ENCODE peak calls at places on chromosomes 6 and 20, in ten cellular contexts. F, Y, M, S, C, Q, N, O, B and X are unnamed samples.
A peak's percentile ranks its signal among the peaks of the same experiment; 100 is the strongest.

GRCh38 chr6:38713812-38714211 is 1.3 kb upstream of the DNAH8 start:
- DNase-seq in C (no peak), F (no peak), B (no peak), O (no peak), N (no peak), Y (no peak), M (no peak), S (peak; percentile 12), Q (peak; percentile 40), X (no peak)

GRCh38 chr6:109292983-109293586 is 89.2 kb downstream of the CD164 start:
- DNase-seq in M (no peak), B (no peak), F (no peak), Q (no peak), S (no peak), Y (no peak), N (no peak), O (no peak), C (no peak), X (no peak)

GRCh38 chr20:23776067-23776771 is 25.5 kb upstream of the CST1 start:
- DNase-seq in N (no peak), C (no peak), O (no peak), Q (no peak), B (no peak), Y (no peak), S (no peak), F (no peak), M (no peak), X (no peak)

GRCh38 chr20:4406627-4407026 is 315.1 kb upstream of the PRND start:
- DNase-seq in B (no peak), M (no peak), S (no peak), O (no peak), C (no peak), Y (peak; percentile 95), N (peak; percentile 87), F (no peak), Q (peak; percentile 63), X (peak; percentile 93)

GRCh38 chr20:24727795-24728194 is 221.3 kb upstream of the CST7 start:
- DNase-seq in Q (no peak), S (no peak), O (no peak), N (no peak), Y (no peak), M (no peak), C (no peak), B (no peak), F (no peak), X (no peak)

GRCh38 chr6:15420959-15421438 is 175.1 kb downstream of the JARID2 start:
- DNase-seq in Q (no peak), N (no peak), F (no peak), S (no peak), C (no peak), Y (no peak), B (no peak), O (no peak), M (no peak), X (no peak)

GRCh38 chr6:5085638-5086293 is 625 bp downstream of the PPP1R3G start:
- DNase-seq in M (no peak), Y (peak; percentile 56), C (peak; percentile 54), Q (no peak), F (peak; percentile 38), N (peak; percentile 53), B (no peak), S (no peak), O (no peak), X (peak; percentile 27)

GRCh38 chr6:169106176-169106575 is 147.5 kb downstream of the THBS2 start:
- DNase-seq in Y (peak; percentile 80), Q (no peak), F (no peak), S (no peak), B (no peak), N (peak; percentile 58), M (no peak), C (no peak), O (no peak), X (peak; percentile 72)

GRCh38 chr20:57179265-57179664 is 87.2 kb downstream of the BMP7 start:
- DNase-seq in B (no peak), N (no peak), M (peak; percentile 9), O (no peak), Y (no peak), Q (no peak), F (no peak), S (no peak), C (no peak), X (no peak)

GRCh38 chr6:17291778-17292177 is 10.6 kb downstream of the RBM24 start:
- DNase-seq in F (no peak), M (no peak), N (no peak), S (no peak), B (no peak), Q (no peak), O (no peak), Y (no peak), C (no peak), X (no peak)

GRCh38 chr6:26361544-26361943 is 3.5 kb upstream of the BTN3A2 start:
- DNase-seq in Q (no peak), C (no peak), M (no peak), F (no peak), O (no peak), S (no peak), N (no peak), Y (no peak), B (no peak), X (no peak)

GRCh38 chr6:165701005-165701404 is 38.0 kb upstream of the PDE10A start:
- DNase-seq in N (no peak), S (no peak), O (no peak), F (no peak), M (no peak), Y (peak; percentile 21), Q (no peak), C (no peak), B (no peak), X (no peak)

GRCh38 chr6:51429042-51429712 is 610.5 kb downstream of the TFAP2B start:
- DNase-seq in C (no peak), B (no peak), Q (no peak), M (no peak), S (no peak), Y (no peak), F (no peak), N (no peak), O (no peak), X (no peak)

GRCh38 chr20:20931632-20932031 is 174.5 kb downstream of the LINC00237 start:
- DNase-seq in B (no peak), Q (no peak), N (no peak), F (no peak), S (no peak), M (no peak), O (no peak), C (no peak), Y (no peak), X (no peak)

GRCh38 chr20:1424336-1424735 is 31.5 kb upstream of the FKBP1A start:
- DNase-seq in S (no peak), O (no peak), C (no peak), Q (no peak), B (no peak), M (no peak), N (no peak), Y (peak; percentile 23), F (no peak), X (peak; percentile 25)

GRCh38 chr6:108841377-108841855 is 6.8 kb upstream of the ARMC2 start:
- DNase-seq in O (no peak), S (no peak), M (peak; percentile 35), Y (no peak), B (no peak), C (no peak), F (no peak), Q (no peak), N (no peak), X (no peak)